ENCODE peak calls at places on chromosomes 7 and 10, in nine cellular contexts. L is nephron progenitor cell, M is HFFc6, X is adrenal gland, O is heart left ventricle, J is Calu3, B is heart right ventricle, U is HL-60, Q is mesothelial cell of epicardium. S is an unnamed sample.

GRCh38 chr10:118173326-118173725 is 126.6 kb upstream of the RAB11FIP2 start:
- DNase-seq in B (no peak), Q (no peak), J (no peak), O (no peak), X (no peak), U (no peak), M (no peak), L (no peak), S (peak)

GRCh38 chr10:101054351-101054750 is 7.4 kb upstream of the KAZALD1 start:
- DNase-seq in U (no peak), M (no peak), X (no peak), J (no peak), B (no peak), L (no peak), O (no peak), Q (no peak), S (no peak)

GRCh38 chr7:55209366-55209765 is 155.8 kb upstream of the LANCL2 start:
- DNase-seq in Q (no peak), L (no peak), U (no peak), X (no peak), M (no peak), O (no peak), B (no peak), J (no peak), S (no peak)

GRCh38 chr10:42932735-42933453 is 144.0 kb upstream of the RET start:
- DNase-seq in L (peak), J (no peak), Q (no peak), B (no peak), U (no peak), O (no peak), M (no peak), X (no peak), S (no peak)

GRCh38 chr10:14047431-14047830 is 283.3 kb downstream of the FRMD4A start:
- DNase-seq in X (no peak), O (no peak), U (no peak), L (no peak), M (no peak), B (no peak), J (no peak), Q (no peak), S (no peak)

GRCh38 chr7:55189447-55189760 is 170.6 kb downstream of the EGFR start:
- DNase-seq in L (no peak), Q (no peak), O (no peak), M (no peak), U (no peak), X (no peak), J (no peak), B (no peak), S (no peak)

GRCh38 chr7:120273476-120273975 is 551 bp downstream of the KCND2 start:
- DNase-seq in O (no peak), J (peak), Q (peak), U (no peak), M (no peak), L (peak), B (no peak), X (peak), S (no peak)

GRCh38 chr7:1679966-1680730 is 10.1 kb downstream of the ELFN1 start:
- DNase-seq in M (no peak), B (no peak), J (no peak), O (no peak), L (no peak), U (no peak), X (no peak), Q (no peak), S (no peak)

GRCh38 chr10:127990846-127991542 is 84.1 kb downstream of the PTPRE start:
- DNase-seq in Q (no peak), O (no peak), J (peak), M (no peak), U (no peak), X (no peak), L (no peak), B (no peak), S (peak)

GRCh38 chr10:98172495-98172894 is 38.0 kb downstream of the R3HCC1L start:
- DNase-seq in M (no peak), L (no peak), B (no peak), J (no peak), X (no peak), O (no peak), Q (no peak), U (no peak), S (no peak)

GRCh38 chr10:129417882-129418281 is 49.2 kb upstream of the MGMT start:
- DNase-seq in O (no peak), X (no peak), U (no peak), B (no peak), M (no peak), J (no peak), L (no peak), Q (no peak), S (no peak)

GRCh38 chr10:13808556-13809391 is 222.0 kb downstream of the PRPF18 start:
- DNase-seq in X (no peak), Q (no peak), B (no peak), U (no peak), M (no peak), J (no peak), L (no peak), O (no peak), S (no peak)

GRCh38 chr10:74910604-74911355 is 84.4 kb downstream of the KAT6B start:
- DNase-seq in B (no peak), L (no peak), M (peak), O (no peak), X (no peak), J (no peak), Q (no peak), U (no peak), S (no peak)

GRCh38 chr10:1216576-1217236 is 160.5 kb downstream of the WDR37 start:
- DNase-seq in U (no peak), L (no peak), O (no peak), J (no peak), Q (peak), B (no peak), X (no peak), M (no peak), S (no peak)

DNA sequence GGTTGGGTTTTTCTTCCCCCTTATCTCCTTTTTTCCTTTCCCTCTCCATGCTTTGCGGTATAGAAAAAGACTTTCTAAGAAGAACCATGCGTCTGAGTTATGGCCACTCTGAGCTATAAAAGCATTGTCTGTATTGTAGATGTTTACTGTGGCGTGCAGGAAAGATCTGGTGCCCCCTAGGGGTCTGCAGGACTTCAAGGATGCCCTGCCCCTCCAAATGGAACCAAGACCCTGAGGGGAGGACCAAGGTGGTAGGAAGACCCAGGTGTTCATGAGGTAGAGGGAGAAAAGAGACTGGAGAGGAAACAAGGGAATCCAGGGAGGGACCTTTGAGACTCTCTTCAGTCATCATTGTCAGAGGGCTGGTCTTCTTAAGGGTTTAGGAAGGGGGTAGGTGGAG is 68.8 kb downstream of the CYP26A1 start:
- DNase-seq in X (no peak), Q (no peak), O (no peak), M (no peak), B (no peak), L (no peak), U (no peak), J (no peak), S (no peak)
- TF ChIP-seq CTCF in X (no peak), Q (no peak), O (no peak), M (no peak), B (no peak), L (no peak), U (no peak), J (no peak), S (no peak)

GRCh38 chr10:29915116-29915785 is 144.1 kb downstream of the JCAD start:
- DNase-seq in X (no peak), B (no peak), U (no peak), O (no peak), Q (no peak), J (no peak), M (no peak), L (no peak), S (no peak)
- TF ChIP-seq CTCF in X (no peak), B (no peak), U (no peak), O (no peak), Q (no peak), J (no peak), M (no peak), L (no peak), S (no peak)

GRCh38 chr7:100604078-100604975 is 2.2 kb downstream of the PCOLCE start:
- DNase-seq in O (peak), L (peak), M (peak), B (peak), U (peak), J (peak), Q (peak), X (peak), S (no peak)

GRCh38 chr7:100603697-100604077 is 1.5 kb downstream of the PCOLCE start:
- DNase-seq in X (no peak), B (no peak), Q (peak), M (peak), O (no peak), U (no peak), L (peak), J (no peak), S (no peak)

GRCh38 chr7:100598425-100598824 is 3.7 kb upstream of the PCOLCE start:
- DNase-seq in X (no peak), M (no peak), Q (no peak), O (no peak), L (no peak), U (no peak), B (no peak), J (no peak), S (no peak)

GRCh38 chr7:100602889-100603696 is 930 bp downstream of the PCOLCE start:
- DNase-seq in Q (peak), O (peak), U (no peak), X (no peak), J (no peak), B (peak), L (peak), M (peak), S (peak)

GRCh38 chr7:100600222-100601038 is 1.7 kb upstream of the PCOLCE start:
- DNase-seq in J (no peak), U (no peak), X (no peak), Q (no peak), B (no peak), M (no peak), L (no peak), O (no peak), S (no peak)
- TF ChIP-seq CTCF in J (no peak), U (peak), X (no peak), Q (no peak), B (no peak), M (no peak), L (no peak), O (no peak), S (no peak)

GRCh38 chr10:91632671-91633550 is at the start of gene PPP1R3C:
- DNase-seq in J (peak), M (peak), O (peak), Q (peak), B (peak), U (peak), X (peak), L (peak), S (peak)
- TF ChIP-seq CTCF in J (no peak), M (peak), O (no peak), Q (no peak), B (peak), U (no peak), X (no peak), L (no peak), S (peak)

GRCh38 chr10:73413528-73414229 is at the start of gene ANXA7:
- DNase-seq in X (peak), L (peak), J (peak), M (peak), U (peak), O (peak), B (peak), Q (peak), S (no peak)
- TF ChIP-seq CTCF in X (peak), L (no peak), J (no peak), M (peak), U (no peak), O (peak), B (peak), Q (no peak), S (peak)

DNA sequence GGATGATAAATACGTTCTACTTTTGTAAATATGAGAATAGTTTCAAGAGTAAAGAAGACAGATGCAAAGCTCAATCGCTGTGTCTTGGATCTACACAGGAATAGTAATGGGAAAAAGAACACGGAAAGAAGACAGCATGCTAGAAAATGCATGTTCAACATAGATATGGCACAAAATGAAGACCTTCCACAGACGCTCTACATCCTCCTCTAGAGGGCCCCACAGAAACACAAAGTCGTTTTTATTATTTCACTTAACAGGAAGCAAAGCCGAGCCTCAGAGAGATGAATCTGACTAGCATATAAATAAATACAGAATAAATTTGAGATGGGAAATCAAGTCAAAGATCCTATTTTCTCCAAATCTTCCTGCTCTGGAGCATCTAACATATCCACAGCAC is 292.6 kb downstream of the PARD3 start:
- DNase-seq in L (no peak), B (no peak), Q (no peak), J (no peak), M (no peak), O (no peak), X (no peak), U (no peak), S (no peak)
- TF ChIP-seq CTCF in L (peak), B (peak), Q (no peak), J (no peak), M (peak), O (peak), X (peak), U (peak), S (peak)

GRCh38 chr7:68119411-68119810 is 1122.8 kb downstream of the TYW1 start:
- DNase-seq in X (no peak), J (no peak), B (no peak), U (no peak), M (no peak), O (no peak), Q (no peak), L (no peak), S (no peak)

GRCh38 chr7:68125173-68125572 is 1128.5 kb downstream of the TYW1 start:
- DNase-seq in J (no peak), L (no peak), M (no peak), B (no peak), O (no peak), Q (no peak), U (no peak), X (no peak), S (no peak)

GRCh38 chr7:68121655-68122054 is 1125.0 kb downstream of the TYW1 start:
- DNase-seq in L (no peak), O (no peak), X (no peak), M (no peak), Q (no peak), U (no peak), J (no peak), B (no peak), S (no peak)

GRCh38 chr7:68122806-68123205 is 1126.2 kb downstream of the TYW1 start:
- DNase-seq in O (no peak), M (no peak), Q (no peak), J (no peak), X (no peak), L (no peak), B (no peak), U (no peak), S (no peak)

GRCh38 chr7:68121056-68121455 is 1124.4 kb downstream of the TYW1 start:
- DNase-seq in U (no peak), O (no peak), Q (no peak), B (no peak), J (no peak), M (no peak), X (no peak), L (no peak), S (no peak)
- TF ChIP-seq CTCF in U (no peak), O (no peak), Q (no peak), B (no peak), J (no peak), M (no peak), X (no peak), L (no peak), S (no peak)

DNA sequence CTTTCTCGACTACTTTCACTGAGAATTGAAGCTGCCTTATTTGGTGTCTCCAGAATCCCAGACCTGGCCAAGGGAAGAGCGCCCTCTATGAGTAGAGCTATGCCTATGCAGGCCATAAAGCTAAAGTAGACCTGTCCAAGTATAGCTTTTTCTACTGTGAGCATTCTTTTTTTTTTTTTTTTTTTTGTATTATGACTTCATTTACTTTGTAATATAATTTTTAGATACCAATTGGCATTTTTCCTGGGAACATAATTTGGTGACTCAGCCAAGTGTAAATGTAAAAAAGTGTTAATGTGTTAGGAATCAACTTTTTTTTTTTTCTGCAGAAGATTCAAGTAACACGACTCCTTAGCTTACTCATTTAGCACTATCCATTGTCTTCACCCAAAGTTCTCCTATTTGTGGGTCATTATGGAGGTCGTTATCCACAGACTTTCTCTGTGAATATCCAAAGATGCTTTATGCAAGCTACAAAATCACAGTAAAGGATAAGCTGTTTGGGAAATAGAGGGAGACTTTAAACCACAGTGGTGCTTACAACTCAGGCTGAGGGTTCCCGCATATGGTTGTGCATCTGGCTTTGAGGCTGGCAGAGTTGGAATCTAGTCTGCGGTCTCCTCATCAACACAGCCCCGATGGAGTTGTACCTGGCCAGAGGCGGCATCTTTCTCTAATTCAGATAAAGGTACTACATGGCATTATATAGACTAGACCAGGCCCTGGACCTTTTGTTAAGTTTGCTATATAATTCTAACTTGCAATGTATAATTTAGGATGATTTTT is 1040.2 kb upstream of the SORCS1 start:
- DNase-seq in J (no peak), X (no peak), L (peak), M (peak), Q (no peak), U (peak), O (no peak), B (no peak), S (no peak)
- TF ChIP-seq CTCF in J (no peak), X (peak), L (peak), M (peak), Q (peak), U (peak), O (peak), B (peak), S (peak)

GRCh38 chr10:126908729-126909526 is 3.7 kb downstream of the DOCK1 start:
- DNase-seq in O (no peak), X (no peak), U (no peak), Q (no peak), J (no peak), B (no peak), M (no peak), L (no peak), S (no peak)

GRCh38 chr10:126908225-126908624 is 3.0 kb downstream of the DOCK1 start:
- DNase-seq in O (no peak), L (no peak), Q (no peak), M (no peak), X (no peak), B (no peak), U (no peak), J (no peak), S (no peak)

GRCh38 chr10:126906704-126907422 is 1.6 kb downstream of the DOCK1 start:
- DNase-seq in B (no peak), M (no peak), J (no peak), L (no peak), U (no peak), X (no peak), Q (no peak), O (no peak), S (no peak)

GRCh38 chr10:126905776-126906703 is 812 bp downstream of the DOCK1 start:
- DNase-seq in U (no peak), L (peak), B (peak), M (no peak), O (peak), Q (peak), X (no peak), J (peak), S (no peak)

GRCh38 chr10:126907423-126907970 is 2.3 kb downstream of the DOCK1 start:
- DNase-seq in B (no peak), L (no peak), O (no peak), X (no peak), U (no peak), J (no peak), Q (no peak), M (no peak), S (no peak)
- TF ChIP-seq CTCF in B (no peak), L (no peak), O (no peak), X (no peak), U (no peak), J (no peak), Q (peak), M (peak), S (no peak)